ENCODE peak calls at places on chromosomes 12 and 14, in five cellular contexts. Q, G, I, A and J are unnamed samples.

GRCh38 chr12:106049105-106049504 is 89.6 kb downstream of the NUAK1 start:
- DNase-seq in Q (no peak), G (no peak), I (no peak), A (no peak), J (no peak)

GRCh38 chr14:102415671-102416070 is 52.9 kb downstream of the TECPR2 start:
- DNase-seq in Q (no peak), G (no peak), I (no peak), A (no peak), J (no peak)

GRCh38 chr12:10213168-10214130 is 772 bp downstream of the GABARAPL1 start:
- DNase-seq in Q (peak), G (peak), I (peak), A (peak), J (peak)

GRCh38 chr14:69423279-69423678 is 24.8 kb downstream of the SLC39A9 start:
- DNase-seq in Q (no peak), G (no peak), I (no peak), A (no peak), J (no peak)

GRCh38 chr12:5945071-5946008 is at the start of gene ANO2:
- DNase-seq in Q (no peak), G (no peak), I (no peak), A (peak), J (no peak)

GRCh38 chr12:32603071-32603470 is 76.0 kb upstream of the DNM1L start:
- DNase-seq in Q (no peak), G (no peak), I (no peak), A (no peak), J (no peak)

GRCh38 chr14:71289536-71289935 is 382.3 kb downstream of the PCNX1 start:
- DNase-seq in Q (peak), G (peak), I (no peak), A (peak), J (no peak)

GRCh38 chr14:30223385-30223785 is 295.7 kb upstream of the PRKD1 start:
- DNase-seq in Q (no peak), G (peak), I (no peak), A (peak), J (no peak)

GRCh38 chr12:69510176-69510827 is 40.1 kb downstream of the FRS2 start:
- DNase-seq in Q (no peak), G (no peak), I (no peak), A (no peak), J (no peak)

GRCh38 chr14:73238262-73238852 is 1.1 kb downstream of the PAPLN start:
- DNase-seq in Q (no peak), G (no peak), I (no peak), A (no peak), J (no peak)

GRCh38 chr14:73236157-73236556 is 1.1 kb upstream of the PAPLN start:
- DNase-seq in Q (no peak), G (no peak), I (no peak), A (no peak), J (no peak)

GRCh38 chr14:73237786-73238261 is 518 bp downstream of the PAPLN start:
- DNase-seq in Q (no peak), G (no peak), I (no peak), A (no peak), J (no peak)

GRCh38 chr14:73236752-73237218 is 521 bp upstream of the PAPLN start:
- DNase-seq in Q (no peak), G (no peak), I (no peak), A (no peak), J (no peak)

DNA sequence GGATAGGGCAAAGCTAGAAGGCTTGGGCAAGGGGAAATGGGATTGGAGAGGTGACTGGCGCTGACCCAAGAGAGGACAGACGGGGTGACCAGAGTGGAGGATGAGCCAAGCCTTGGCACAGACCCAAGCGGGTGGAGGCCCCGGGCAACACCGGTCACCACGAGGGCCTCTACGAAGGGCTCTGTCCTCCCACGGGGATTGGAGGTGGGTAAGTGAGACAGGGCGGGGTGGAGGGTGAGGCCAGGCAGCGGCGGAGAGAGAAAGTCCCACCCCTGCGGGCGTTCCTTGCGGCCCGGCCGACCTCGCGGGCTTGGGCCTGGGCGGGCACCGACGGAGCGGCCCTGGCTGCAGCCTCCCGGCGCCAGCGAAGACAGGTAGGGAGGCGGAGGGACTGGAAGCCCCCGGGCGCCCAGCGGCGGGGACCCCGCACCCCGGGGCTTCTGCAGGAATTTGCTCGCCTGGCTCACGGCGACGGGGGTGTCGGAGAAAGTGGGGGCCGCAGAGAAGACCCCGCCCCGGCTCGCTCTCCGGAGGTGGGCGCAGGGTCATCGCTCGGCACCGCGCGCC is at the start of gene PAPLN:
- DNase-seq in Q (no peak), G (no peak), I (no peak), A (no peak), J (no peak)
- H3K4me3 ChIP-seq in Q (no peak), G (peak), I (no peak), A (no peak), J (no peak)

GRCh38 chr12:122609696-122610095 is 82.6 kb downstream of the KNTC1 start:
- DNase-seq in Q (no peak), G (no peak), I (no peak), A (no peak), J (no peak)
- H3K4me3 ChIP-seq in Q (no peak), G (no peak), I (no peak), A (no peak), J (no peak)

DNA sequence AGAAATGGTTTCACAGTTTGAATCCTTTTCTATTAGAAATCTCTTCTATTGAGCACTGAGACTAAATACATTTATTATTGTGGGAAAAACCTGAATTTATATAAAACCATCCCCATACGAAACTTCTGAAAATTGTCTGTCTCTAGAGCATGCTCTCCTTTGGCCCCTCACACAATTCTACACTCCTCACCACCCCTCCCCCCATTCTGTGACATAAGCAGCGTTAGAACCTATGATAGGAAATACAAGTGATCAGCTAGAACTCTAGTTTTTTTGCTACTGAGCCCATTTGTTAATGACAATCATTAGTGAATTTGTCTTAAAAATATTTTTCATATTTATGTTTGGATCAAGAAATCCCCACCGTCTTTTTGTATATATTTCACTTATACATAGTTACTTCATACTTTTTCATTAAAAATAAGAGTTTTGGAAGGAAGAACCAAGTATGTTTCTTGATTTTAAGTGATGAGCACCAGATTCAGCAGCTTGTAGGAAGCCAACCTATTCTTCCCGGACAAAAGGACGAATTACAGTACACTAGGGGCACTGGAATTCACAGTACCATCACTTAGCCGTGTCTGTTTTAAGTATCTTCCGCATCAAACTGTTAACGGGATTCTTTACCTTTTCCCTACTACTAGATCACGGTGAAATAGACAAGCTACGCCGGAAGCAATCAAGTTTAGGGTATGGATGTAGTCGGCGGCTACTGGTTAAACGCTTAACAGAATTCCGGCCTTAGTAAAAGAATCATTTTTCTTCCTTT is 724 bp downstream of the GTSF1 start:
- DNase-seq in Q (no peak), G (no peak), I (no peak), A (no peak), J (no peak)
- H3K4me3 ChIP-seq in Q (no peak), G (peak), I (peak), A (no peak), J (no peak)

GRCh38 chr14:58733451-58734208 is 95.9 kb downstream of the DACT1 start:
- DNase-seq in Q (no peak), G (peak), I (no peak), A (no peak), J (no peak)

GRCh38 chr14:58732387-58732786 is 94.6 kb downstream of the DACT1 start:
- DNase-seq in Q (no peak), G (peak), I (no peak), A (no peak), J (no peak)

GRCh38 chr14:58736606-58737005 is 98.8 kb downstream of the DACT1 start:
- DNase-seq in Q (no peak), G (no peak), I (no peak), A (no peak), J (no peak)

GRCh38 chr14:58731465-58732330 is 93.9 kb downstream of the DACT1 start:
- DNase-seq in Q (no peak), G (no peak), I (no peak), A (no peak), J (no peak)

GRCh38 chr14:58730793-58731464 is 93.2 kb downstream of the DACT1 start:
- DNase-seq in Q (no peak), G (no peak), I (no peak), A (no peak), J (no peak)
- H3K4me3 ChIP-seq in Q (no peak), G (no peak), I (no peak), A (no peak), J (no peak)

DNA sequence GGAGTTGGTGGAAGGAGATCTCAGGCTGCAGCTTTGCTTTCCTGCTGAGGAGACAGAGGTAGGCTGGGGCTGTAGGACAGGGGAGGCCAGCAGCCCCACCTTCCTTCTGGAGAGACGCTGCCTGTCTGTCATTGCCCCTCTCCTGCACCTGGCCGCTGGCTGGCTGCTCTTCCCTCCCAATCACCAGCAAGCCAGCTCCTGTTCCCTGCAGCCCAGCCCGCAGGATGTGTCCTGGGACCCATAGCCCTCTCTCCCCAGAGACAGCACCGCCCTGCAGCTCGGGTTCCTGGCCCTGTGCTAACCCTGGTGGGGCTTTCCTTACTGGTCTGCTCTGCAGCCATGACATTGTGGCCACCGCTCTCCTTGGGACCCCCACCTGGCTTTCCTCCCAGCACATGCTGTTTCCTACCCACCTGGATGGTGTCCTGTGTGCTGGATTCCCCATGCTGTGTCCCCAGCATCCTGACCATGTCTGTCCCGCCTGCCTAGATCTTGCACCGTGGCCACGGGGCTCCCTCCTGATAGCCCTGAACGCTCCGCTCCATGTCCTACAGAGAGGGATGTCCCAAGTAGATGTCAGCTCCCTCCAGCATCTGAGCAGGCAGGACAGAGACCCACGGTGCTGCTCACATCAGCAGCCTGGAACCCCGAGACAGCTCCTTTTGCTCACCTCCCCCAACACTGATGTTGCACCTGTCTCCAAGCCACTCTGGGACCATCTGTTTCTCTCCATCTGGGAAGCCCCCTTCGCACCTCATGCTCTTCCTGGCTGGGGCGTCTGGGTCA is 1.2 kb upstream of the MTA1 start:
- DNase-seq in Q (no peak), G (no peak), I (no peak), A (no peak), J (no peak)
- H3K4me3 ChIP-seq in Q (no peak), G (no peak), I (no peak), A (no peak), J (peak)

DNA sequence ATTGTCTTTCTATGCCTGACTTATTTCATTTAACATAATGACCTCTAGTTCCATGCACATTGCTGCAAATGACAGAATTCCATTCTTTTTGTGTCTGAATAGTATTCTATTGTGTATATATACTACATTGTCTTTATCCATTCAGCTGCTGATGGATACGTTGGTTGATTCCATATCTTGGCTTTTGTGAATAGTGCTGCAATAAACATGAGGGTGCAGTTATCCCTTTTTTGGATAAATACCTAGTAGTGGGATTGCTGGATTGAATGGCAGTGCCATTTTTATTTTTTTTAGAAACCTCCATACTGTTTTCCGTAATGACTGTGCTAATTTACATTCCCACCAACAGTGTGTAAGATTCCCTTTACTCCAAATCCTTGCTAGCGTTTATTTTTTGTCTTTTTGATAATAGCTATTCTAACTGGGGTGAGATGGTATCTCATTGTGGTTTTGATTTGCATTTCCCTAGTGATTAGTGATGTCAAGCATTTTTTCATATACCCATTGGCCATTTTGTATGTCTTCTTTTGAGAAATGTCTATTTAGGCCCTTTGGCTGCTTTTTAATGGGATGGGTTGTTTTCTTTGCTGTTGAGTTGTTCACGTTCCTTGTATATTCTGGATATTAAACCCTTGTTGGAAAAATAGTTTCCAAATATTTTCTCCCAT is 2.3 kb downstream of the OAS2 start:
- DNase-seq in Q (peak), G (peak), I (peak), A (no peak), J (no peak)
- H3K4me3 ChIP-seq in Q (peak), G (peak), I (peak), A (no peak), J (no peak)

GRCh38 chr12:75815756-75816155 is 215.8 kb downstream of the PHLDA1 start:
- DNase-seq in Q (no peak), G (no peak), I (no peak), A (no peak), J (no peak)

GRCh38 chr12:75818863-75819262 is 212.7 kb downstream of the PHLDA1 start:
- DNase-seq in Q (no peak), G (no peak), I (no peak), A (no peak), J (no peak)

GRCh38 chr12:75816892-75817291 is 214.7 kb downstream of the PHLDA1 start:
- DNase-seq in Q (peak), G (no peak), I (no peak), A (peak), J (peak)

GRCh38 chr12:75820848-75821578 is 210.6 kb downstream of the PHLDA1 start:
- DNase-seq in Q (no peak), G (no peak), I (no peak), A (no peak), J (no peak)

DNA sequence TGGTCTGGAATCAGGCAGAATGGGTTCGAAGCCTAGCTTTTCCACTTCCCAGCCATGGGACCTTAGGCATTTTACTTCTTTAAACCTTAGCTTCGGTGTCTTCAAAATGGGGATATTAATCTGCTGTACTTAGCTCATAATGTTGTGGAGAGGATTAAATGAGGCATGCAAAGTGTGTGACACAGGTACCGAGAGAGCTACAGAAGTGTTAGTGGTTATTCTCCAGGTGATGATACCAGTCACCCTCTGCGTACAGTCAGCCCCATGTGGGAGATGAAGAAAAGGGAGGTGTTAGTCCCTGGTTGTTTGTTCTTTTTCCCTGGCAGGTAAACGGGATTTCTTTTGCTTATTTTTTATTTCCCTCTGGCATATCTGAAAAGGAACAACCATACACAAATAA is 212.1 kb downstream of the PHLDA1 start:
- DNase-seq in Q (no peak), G (no peak), I (no peak), A (no peak), J (no peak)
- H3K4me3 ChIP-seq in Q (no peak), G (no peak), I (no peak), A (no peak), J (no peak)

DNA sequence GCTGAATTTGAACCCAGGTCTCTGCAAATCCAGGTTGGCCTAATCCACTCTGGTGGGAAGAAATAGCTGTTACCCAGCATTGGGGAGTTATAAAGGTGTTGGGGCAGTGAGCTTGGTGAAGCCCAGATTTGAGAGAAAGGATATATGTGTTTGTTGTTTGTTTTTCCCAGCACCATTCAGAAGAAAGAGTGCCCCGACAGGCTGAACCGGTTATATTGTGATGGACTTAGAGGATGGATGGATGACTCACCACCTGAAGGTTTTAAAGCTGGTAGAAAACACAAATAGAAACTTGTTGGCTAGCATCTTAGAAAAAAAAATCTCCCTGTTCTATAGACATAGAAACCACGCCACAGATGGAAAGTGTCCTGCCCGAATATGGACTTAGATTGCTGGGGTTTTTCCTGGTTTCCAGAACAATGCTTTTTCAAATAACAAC is 404.6 kb downstream of the MED13L start:
- DNase-seq in Q (no peak), G (peak), I (no peak), A (no peak), J (no peak)
- H3K4me3 ChIP-seq in Q (no peak), G (no peak), I (no peak), A (no peak), J (no peak)

DNA sequence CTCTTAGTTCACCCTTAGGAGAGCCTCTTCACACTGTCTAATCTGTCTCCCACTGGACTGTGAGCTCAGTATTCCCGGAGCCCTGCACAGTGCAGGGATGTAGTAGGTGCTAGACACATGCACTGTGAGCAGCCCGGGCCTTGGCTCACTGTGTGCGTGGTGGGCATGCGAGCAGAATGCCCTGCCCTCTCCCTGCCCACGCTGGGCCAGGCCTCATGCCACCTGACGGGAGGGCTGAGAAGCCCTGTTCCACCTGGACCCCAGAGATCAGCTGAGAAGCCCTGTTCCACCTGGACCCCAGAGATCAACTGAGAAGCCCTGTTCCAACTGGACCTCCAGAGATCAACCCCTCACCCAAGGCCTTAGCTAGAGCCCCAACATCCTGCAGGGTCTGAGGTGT is 10.9 kb downstream of the RPS6KL1 start:
- DNase-seq in Q (no peak), G (no peak), I (no peak), A (no peak), J (no peak)
- H3K4me3 ChIP-seq in Q (no peak), G (no peak), I (no peak), A (no peak), J (no peak)